ENCODE peak calls at places on chromosomes 16 and 17, in nine cellular contexts. One of them, this sample, is unnamed.

GRCh38 chr16:6157806-6158205 is 1060.2 kb upstream of the EEF2KMT start:
- DNase-seq in breast epithelium: no peak
- DNase-seq in K562: no peak
- DNase-seq in esophagus muscularis mucosa: no peak
- DNase-seq in transverse colon: no peak
- DNase-seq in prostate gland: no peak
- DNase-seq in HCT116: no peak
- DNase-seq in H1: no peak
- DNase-seq in sigmoid colon: no peak
- DNase-seq in this sample: no peak

GRCh38 chr17:50507871-50508572 is at the start of gene MYCBPAP:
- DNase-seq in breast epithelium: peak
- DNase-seq in K562: no peak
- DNase-seq in esophagus muscularis mucosa: peak
- DNase-seq in transverse colon: peak
- DNase-seq in prostate gland: peak
- DNase-seq in HCT116: no peak
- DNase-seq in H1: peak
- DNase-seq in sigmoid colon: peak
- DNase-seq in this sample: peak

GRCh38 chr17:74150428-74151025 is 53.0 kb upstream of the RPL38 start:
- DNase-seq in breast epithelium: no peak
- DNase-seq in K562: no peak
- DNase-seq in esophagus muscularis mucosa: peak
- DNase-seq in transverse colon: no peak
- DNase-seq in prostate gland: no peak
- DNase-seq in HCT116: no peak
- DNase-seq in H1: peak
- DNase-seq in sigmoid colon: no peak
- DNase-seq in this sample: no peak

GRCh38 chr16:81143921-81144471 is 47.8 kb upstream of the GCSH start:
- DNase-seq in breast epithelium: no peak
- DNase-seq in K562: no peak
- DNase-seq in esophagus muscularis mucosa: no peak
- DNase-seq in transverse colon: no peak
- DNase-seq in prostate gland: no peak
- DNase-seq in HCT116: peak
- DNase-seq in H1: no peak
- DNase-seq in sigmoid colon: no peak
- DNase-seq in this sample: no peak

GRCh38 chr16:90031931-90032663 is 12.8 kb upstream of the DBNDD1 start:
- DNase-seq in breast epithelium: no peak
- DNase-seq in K562: no peak
- DNase-seq in esophagus muscularis mucosa: no peak
- DNase-seq in transverse colon: no peak
- DNase-seq in prostate gland: no peak
- DNase-seq in HCT116: no peak
- DNase-seq in H1: no peak
- DNase-seq in sigmoid colon: no peak
- DNase-seq in this sample: no peak

GRCh38 chr17:19904412-19904811 is 36.7 kb upstream of the ULK2 start:
- DNase-seq in breast epithelium: no peak
- DNase-seq in K562: no peak
- DNase-seq in esophagus muscularis mucosa: no peak
- DNase-seq in transverse colon: no peak
- DNase-seq in prostate gland: no peak
- DNase-seq in HCT116: no peak
- DNase-seq in H1: no peak
- DNase-seq in sigmoid colon: no peak
- DNase-seq in this sample: no peak

GRCh38 chr16:1237990-1238389 is 2.5 kb upstream of the TPSAB1 start:
- DNase-seq in breast epithelium: no peak
- DNase-seq in K562: no peak
- DNase-seq in esophagus muscularis mucosa: no peak
- DNase-seq in transverse colon: no peak
- DNase-seq in prostate gland: no peak
- DNase-seq in HCT116: no peak
- DNase-seq in H1: no peak
- DNase-seq in sigmoid colon: peak
- DNase-seq in this sample: no peak

GRCh38 chr17:32878211-32878610 is 1.3 kb upstream of the MYO1D start:
- DNase-seq in breast epithelium: peak
- DNase-seq in K562: no peak
- DNase-seq in esophagus muscularis mucosa: no peak
- DNase-seq in transverse colon: no peak
- DNase-seq in prostate gland: peak
- DNase-seq in HCT116: no peak
- DNase-seq in H1: no peak
- DNase-seq in sigmoid colon: peak
- DNase-seq in this sample: peak

GRCh38 chr17:81046131-81046769 is 11.3 kb downstream of the BAIAP2 start:
- DNase-seq in breast epithelium: no peak
- DNase-seq in K562: no peak
- DNase-seq in esophagus muscularis mucosa: no peak
- DNase-seq in transverse colon: no peak
- DNase-seq in prostate gland: no peak
- DNase-seq in HCT116: no peak
- DNase-seq in H1: no peak
- DNase-seq in sigmoid colon: no peak
- DNase-seq in this sample: no peak

GRCh38 chr17:77528516-77529327 is 388.0 kb downstream of the SEC14L1 start:
- DNase-seq in breast epithelium: no peak
- DNase-seq in K562: no peak
- DNase-seq in esophagus muscularis mucosa: no peak
- DNase-seq in transverse colon: no peak
- DNase-seq in prostate gland: no peak
- DNase-seq in HCT116: no peak
- DNase-seq in H1: peak
- DNase-seq in sigmoid colon: peak
- DNase-seq in this sample: no peak
- TF ChIP-seq POLR2AphosphoS5 in breast epithelium: no peak
- TF ChIP-seq POLR2AphosphoS5 in K562: no peak
- TF ChIP-seq POLR2AphosphoS5 in esophagus muscularis mucosa: no peak
- TF ChIP-seq POLR2AphosphoS5 in transverse colon: no peak
- TF ChIP-seq POLR2AphosphoS5 in prostate gland: no peak
- TF ChIP-seq POLR2AphosphoS5 in HCT116: no peak
- TF ChIP-seq POLR2AphosphoS5 in H1: no peak
- TF ChIP-seq POLR2AphosphoS5 in sigmoid colon: no peak
- TF ChIP-seq POLR2AphosphoS5 in this sample: no peak

GRCh38 chr16:15435216-15435864 is 952 bp downstream of the BMERB1 start:
- DNase-seq in breast epithelium: no peak
- DNase-seq in K562: no peak
- DNase-seq in esophagus muscularis mucosa: no peak
- DNase-seq in transverse colon: no peak
- DNase-seq in prostate gland: no peak
- DNase-seq in HCT116: no peak
- DNase-seq in H1: peak
- DNase-seq in sigmoid colon: no peak
- DNase-seq in this sample: no peak
- H3K4me3 ChIP-seq in breast epithelium: peak
- H3K4me3 ChIP-seq in K562: no peak
- H3K4me3 ChIP-seq in esophagus muscularis mucosa: peak
- H3K4me3 ChIP-seq in transverse colon: peak
- H3K4me3 ChIP-seq in prostate gland: peak
- H3K4me3 ChIP-seq in HCT116: peak
- H3K4me3 ChIP-seq in H1: peak
- H3K4me3 ChIP-seq in sigmoid colon: peak
- H3K4me3 ChIP-seq in this sample: peak

DNA sequence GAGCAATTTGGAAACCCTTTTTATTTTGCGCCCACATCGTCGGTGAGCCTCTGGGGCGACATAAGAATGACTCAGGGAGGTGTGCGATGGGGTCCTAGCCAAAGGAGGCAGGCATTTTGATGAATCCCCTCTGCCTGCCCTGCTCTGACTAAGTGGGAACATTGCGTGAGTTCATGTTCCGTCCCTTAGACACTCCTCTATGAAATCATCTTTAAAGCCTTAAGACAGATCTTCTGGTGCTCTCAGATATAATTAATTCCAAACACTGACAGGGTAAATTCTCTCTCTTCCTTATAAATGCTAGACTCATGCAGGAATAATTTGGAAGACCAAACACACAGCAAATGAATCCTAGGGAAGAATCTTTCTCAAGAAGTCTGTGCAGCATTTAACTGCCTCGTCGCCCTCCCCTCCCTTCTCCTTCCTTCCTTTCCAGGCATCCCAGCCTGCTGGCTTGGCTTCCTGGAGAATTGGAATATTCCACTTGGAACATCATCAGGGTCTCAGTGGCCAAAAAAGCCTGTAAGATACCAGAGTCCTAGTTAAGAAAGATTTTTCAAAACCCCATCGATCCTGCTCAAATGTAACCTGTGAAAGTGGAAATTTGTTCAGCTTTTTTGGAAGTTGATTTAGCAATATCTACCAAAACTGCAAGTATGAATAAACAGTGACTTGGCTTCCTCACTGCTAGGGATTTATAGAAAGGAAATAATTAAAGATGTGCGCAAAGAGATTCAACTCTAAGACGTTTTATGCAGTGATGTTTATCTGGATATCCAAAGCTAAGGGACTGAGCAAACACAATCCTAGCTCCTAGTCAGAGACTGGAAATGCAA is 52.5 kb upstream of the FOXF1 start:
- DNase-seq in breast epithelium: no peak
- DNase-seq in K562: no peak
- DNase-seq in esophagus muscularis mucosa: peak
- DNase-seq in transverse colon: peak
- DNase-seq in prostate gland: no peak
- DNase-seq in HCT116: no peak
- DNase-seq in H1: no peak
- DNase-seq in sigmoid colon: peak
- DNase-seq in this sample: no peak
- TF ChIP-seq POLR2A in breast epithelium: no peak
- TF ChIP-seq POLR2A in K562: no peak
- TF ChIP-seq POLR2A in esophagus muscularis mucosa: no peak
- TF ChIP-seq POLR2A in transverse colon: no peak
- TF ChIP-seq POLR2A in prostate gland: no peak
- TF ChIP-seq POLR2A in HCT116: no peak
- TF ChIP-seq POLR2A in H1: no peak
- TF ChIP-seq POLR2A in sigmoid colon: no peak
- TF ChIP-seq POLR2A in this sample: no peak

DNA sequence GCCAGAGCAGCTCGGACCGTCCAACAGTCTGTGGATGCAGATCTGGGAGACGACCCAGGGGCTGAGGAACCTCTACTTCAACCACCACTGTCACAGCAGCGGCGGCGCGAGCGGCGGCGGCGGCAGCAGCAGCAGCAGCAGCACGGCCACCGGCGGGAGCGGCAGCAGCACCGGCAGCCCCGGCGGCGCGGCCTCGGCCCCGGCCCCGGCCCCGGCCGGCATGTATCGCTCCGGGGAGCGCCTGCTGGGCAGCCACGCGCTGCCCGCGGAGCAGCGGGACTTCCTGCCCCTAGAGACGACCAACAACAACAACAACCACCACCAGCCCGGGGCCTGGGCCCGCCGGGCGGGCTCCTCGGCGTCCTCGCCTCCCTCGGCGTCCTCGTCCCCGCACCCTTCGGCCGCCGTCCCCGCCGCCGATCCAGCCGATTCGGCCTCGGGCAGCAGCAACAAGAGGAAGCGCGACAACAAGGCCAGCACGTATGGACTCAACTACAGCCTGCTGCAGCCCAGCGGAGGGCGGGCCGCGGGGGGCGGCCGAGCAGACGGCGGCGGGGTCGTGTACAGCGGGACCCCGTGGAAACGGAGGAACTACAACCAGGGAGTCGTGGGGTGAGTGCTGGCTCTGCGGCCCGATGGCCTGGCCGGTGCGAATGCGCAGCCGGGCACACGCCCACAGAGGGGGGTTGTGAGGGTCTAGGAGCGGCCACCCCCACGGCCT is 702 bp downstream of the TENT4B start:
- DNase-seq in breast epithelium: no peak
- DNase-seq in K562: peak
- DNase-seq in esophagus muscularis mucosa: no peak
- DNase-seq in transverse colon: no peak
- DNase-seq in prostate gland: peak
- DNase-seq in HCT116: no peak
- DNase-seq in H1: peak
- DNase-seq in sigmoid colon: peak
- DNase-seq in this sample: no peak
- TF ChIP-seq POLR2AphosphoS5 in breast epithelium: no peak
- TF ChIP-seq POLR2AphosphoS5 in K562: no peak
- TF ChIP-seq POLR2AphosphoS5 in esophagus muscularis mucosa: no peak
- TF ChIP-seq POLR2AphosphoS5 in transverse colon: no peak
- TF ChIP-seq POLR2AphosphoS5 in prostate gland: no peak
- TF ChIP-seq POLR2AphosphoS5 in HCT116: peak
- TF ChIP-seq POLR2AphosphoS5 in H1: peak
- TF ChIP-seq POLR2AphosphoS5 in sigmoid colon: no peak
- TF ChIP-seq POLR2AphosphoS5 in this sample: no peak